ENCODE peak calls at places on chromosomes 4 and X, in ten cellular contexts. One of them, this sample, is unnamed.

GRCh38 chr4:94357624-94358023 is 15.0 kb upstream of the HPGDS start:
- DNase-seq in hepatocyte: no peak
- DNase-seq in upper lobe of right lung: no peak
- DNase-seq in mucosa of descending colon: no peak
- DNase-seq in psoas muscle: no peak
- DNase-seq in choroid plexus epithelial cell: no peak
- DNase-seq in A549: no peak
- DNase-seq in breast epithelium: no peak
- DNase-seq in CD8-positive, alpha-beta T cell: no peak
- DNase-seq in suprapubic skin: no peak
- DNase-seq in this sample: no peak

GRCh38 chr4:42150653-42151567 is 1.5 kb downstream of the BEND4 start:
- DNase-seq in hepatocyte: peak
- DNase-seq in upper lobe of right lung: no peak
- DNase-seq in A549: no peak
- DNase-seq in choroid plexus epithelial cell: no peak
- DNase-seq in psoas muscle: no peak
- DNase-seq in breast epithelium: no peak
- DNase-seq in CD8-positive, alpha-beta T cell: no peak
- DNase-seq in suprapubic skin: no peak
- DNase-seq in mucosa of descending colon: peak
- DNase-seq in this sample: no peak

GRCh38 chr4:138870739-138871633 is 144.6 kb upstream of the NOCT start:
- DNase-seq in breast epithelium: peak
- DNase-seq in suprapubic skin: no peak
- DNase-seq in A549: peak
- DNase-seq in mucosa of descending colon: no peak
- DNase-seq in CD8-positive, alpha-beta T cell: peak
- DNase-seq in upper lobe of right lung: no peak
- DNase-seq in psoas muscle: no peak
- DNase-seq in choroid plexus epithelial cell: peak
- DNase-seq in hepatocyte: peak
- DNase-seq in this sample: peak

GRCh38 chrX:21975827-21976226 is 35.3 kb downstream of the SMS start:
- DNase-seq in breast epithelium: no peak
- DNase-seq in suprapubic skin: no peak
- DNase-seq in choroid plexus epithelial cell: peak
- DNase-seq in mucosa of descending colon: no peak
- DNase-seq in upper lobe of right lung: no peak
- DNase-seq in A549: peak
- DNase-seq in psoas muscle: no peak
- DNase-seq in CD8-positive, alpha-beta T cell: no peak
- DNase-seq in hepatocyte: peak
- DNase-seq in this sample: no peak

GRCh38 chr4:38190717-38191178 is 230.6 kb downstream of the PTTG2 start:
- DNase-seq in CD8-positive, alpha-beta T cell: no peak
- DNase-seq in suprapubic skin: no peak
- DNase-seq in hepatocyte: no peak
- DNase-seq in A549: no peak
- DNase-seq in choroid plexus epithelial cell: peak
- DNase-seq in psoas muscle: peak
- DNase-seq in upper lobe of right lung: no peak
- DNase-seq in breast epithelium: no peak
- DNase-seq in mucosa of descending colon: no peak
- DNase-seq in this sample: peak

GRCh38 chr4:60805500-60806313 is 394.4 kb upstream of the ADGRL3 start:
- DNase-seq in hepatocyte: peak
- DNase-seq in breast epithelium: no peak
- DNase-seq in A549: peak
- DNase-seq in upper lobe of right lung: no peak
- DNase-seq in choroid plexus epithelial cell: peak
- DNase-seq in suprapubic skin: no peak
- DNase-seq in CD8-positive, alpha-beta T cell: no peak
- DNase-seq in psoas muscle: no peak
- DNase-seq in mucosa of descending colon: no peak
- DNase-seq in this sample: no peak

GRCh38 chrX:418927-419729 is 32.4 kb upstream of the PPP2R3B start:
- DNase-seq in choroid plexus epithelial cell: no peak
- DNase-seq in hepatocyte: no peak
- DNase-seq in A549: no peak
- DNase-seq in upper lobe of right lung: no peak
- DNase-seq in psoas muscle: no peak
- DNase-seq in breast epithelium: no peak
- DNase-seq in suprapubic skin: no peak
- DNase-seq in CD8-positive, alpha-beta T cell: no peak
- DNase-seq in mucosa of descending colon: peak
- DNase-seq in this sample: peak

GRCh38 chrX:133838761-133839676 is 146.4 kb downstream of the GPC3 start:
- DNase-seq in choroid plexus epithelial cell: peak
- DNase-seq in hepatocyte: peak
- DNase-seq in psoas muscle: no peak
- DNase-seq in A549: peak
- DNase-seq in CD8-positive, alpha-beta T cell: peak
- DNase-seq in breast epithelium: no peak
- DNase-seq in upper lobe of right lung: no peak
- DNase-seq in suprapubic skin: no peak
- DNase-seq in mucosa of descending colon: no peak
- DNase-seq in this sample: no peak

GRCh38 chrX:64151911-64152310 is 53.6 kb downstream of the AMER1 start:
- DNase-seq in hepatocyte: no peak
- DNase-seq in psoas muscle: no peak
- DNase-seq in breast epithelium: no peak
- DNase-seq in suprapubic skin: no peak
- DNase-seq in A549: no peak
- DNase-seq in choroid plexus epithelial cell: no peak
- DNase-seq in mucosa of descending colon: no peak
- DNase-seq in CD8-positive, alpha-beta T cell: no peak
- DNase-seq in upper lobe of right lung: no peak
- DNase-seq in this sample: no peak

GRCh38 chrX:81316163-81316562 is 114.3 kb downstream of the SH3BGRL start:
- DNase-seq in choroid plexus epithelial cell: peak
- DNase-seq in hepatocyte: no peak
- DNase-seq in breast epithelium: no peak
- DNase-seq in suprapubic skin: no peak
- DNase-seq in mucosa of descending colon: no peak
- DNase-seq in A549: no peak
- DNase-seq in psoas muscle: no peak
- DNase-seq in CD8-positive, alpha-beta T cell: no peak
- DNase-seq in upper lobe of right lung: no peak
- DNase-seq in this sample: no peak

GRCh38 chr4:133483600-133484246 is 334.6 kb downstream of the PCDH10 start:
- DNase-seq in hepatocyte: peak
- DNase-seq in upper lobe of right lung: no peak
- DNase-seq in suprapubic skin: no peak
- DNase-seq in CD8-positive, alpha-beta T cell: no peak
- DNase-seq in choroid plexus epithelial cell: peak
- DNase-seq in A549: peak
- DNase-seq in mucosa of descending colon: no peak
- DNase-seq in breast epithelium: no peak
- DNase-seq in psoas muscle: no peak
- DNase-seq in this sample: no peak

GRCh38 chr4:152356428-152357034 is 179.4 kb downstream of the FBXW7 start:
- DNase-seq in breast epithelium: no peak
- DNase-seq in suprapubic skin: no peak
- DNase-seq in hepatocyte: no peak
- DNase-seq in CD8-positive, alpha-beta T cell: no peak
- DNase-seq in A549: no peak
- DNase-seq in psoas muscle: no peak
- DNase-seq in upper lobe of right lung: no peak
- DNase-seq in mucosa of descending colon: no peak
- DNase-seq in choroid plexus epithelial cell: peak
- DNase-seq in this sample: no peak
- TF ChIP-seq CTCF in breast epithelium: no peak
- TF ChIP-seq CTCF in suprapubic skin: no peak
- TF ChIP-seq CTCF in hepatocyte: peak
- TF ChIP-seq CTCF in CD8-positive, alpha-beta T cell: no peak
- TF ChIP-seq CTCF in A549: peak
- TF ChIP-seq CTCF in psoas muscle: no peak
- TF ChIP-seq CTCF in upper lobe of right lung: no peak
- TF ChIP-seq CTCF in mucosa of descending colon: no peak
- TF ChIP-seq CTCF in choroid plexus epithelial cell: no peak
- TF ChIP-seq CTCF in this sample: no peak

GRCh38 chr4:139912423-139912822 is 241.6 kb downstream of the MAML3 start:
- DNase-seq in CD8-positive, alpha-beta T cell: no peak
- DNase-seq in upper lobe of right lung: no peak
- DNase-seq in choroid plexus epithelial cell: no peak
- DNase-seq in hepatocyte: no peak
- DNase-seq in mucosa of descending colon: no peak
- DNase-seq in suprapubic skin: no peak
- DNase-seq in A549: no peak
- DNase-seq in breast epithelium: no peak
- DNase-seq in psoas muscle: no peak
- DNase-seq in this sample: no peak

GRCh38 chr4:139910106-139910505 is 243.9 kb downstream of the MAML3 start:
- DNase-seq in psoas muscle: no peak
- DNase-seq in mucosa of descending colon: no peak
- DNase-seq in choroid plexus epithelial cell: no peak
- DNase-seq in A549: no peak
- DNase-seq in suprapubic skin: no peak
- DNase-seq in upper lobe of right lung: no peak
- DNase-seq in CD8-positive, alpha-beta T cell: no peak
- DNase-seq in breast epithelium: no peak
- DNase-seq in hepatocyte: no peak
- DNase-seq in this sample: no peak

GRCh38 chr4:139916041-139916440 is 237.9 kb downstream of the MAML3 start:
- DNase-seq in mucosa of descending colon: no peak
- DNase-seq in breast epithelium: no peak
- DNase-seq in suprapubic skin: no peak
- DNase-seq in choroid plexus epithelial cell: no peak
- DNase-seq in CD8-positive, alpha-beta T cell: no peak
- DNase-seq in upper lobe of right lung: no peak
- DNase-seq in psoas muscle: no peak
- DNase-seq in A549: no peak
- DNase-seq in hepatocyte: no peak
- DNase-seq in this sample: no peak

GRCh38 chr4:139913995-139914394 is 240.0 kb downstream of the MAML3 start:
- DNase-seq in mucosa of descending colon: no peak
- DNase-seq in psoas muscle: no peak
- DNase-seq in upper lobe of right lung: no peak
- DNase-seq in breast epithelium: no peak
- DNase-seq in choroid plexus epithelial cell: peak
- DNase-seq in suprapubic skin: no peak
- DNase-seq in CD8-positive, alpha-beta T cell: no peak
- DNase-seq in hepatocyte: no peak
- DNase-seq in A549: no peak
- DNase-seq in this sample: no peak

GRCh38 chr4:139913398-139913990 is 240.5 kb downstream of the MAML3 start:
- DNase-seq in breast epithelium: no peak
- DNase-seq in upper lobe of right lung: no peak
- DNase-seq in mucosa of descending colon: no peak
- DNase-seq in choroid plexus epithelial cell: peak
- DNase-seq in hepatocyte: no peak
- DNase-seq in suprapubic skin: no peak
- DNase-seq in CD8-positive, alpha-beta T cell: no peak
- DNase-seq in A549: no peak
- DNase-seq in psoas muscle: no peak
- DNase-seq in this sample: no peak
- H3K4me3 ChIP-seq in breast epithelium: no peak
- H3K4me3 ChIP-seq in upper lobe of right lung: no peak
- H3K4me3 ChIP-seq in mucosa of descending colon: no peak
- H3K4me3 ChIP-seq in choroid plexus epithelial cell: peak
- H3K4me3 ChIP-seq in hepatocyte: no peak
- H3K4me3 ChIP-seq in suprapubic skin: no peak
- H3K4me3 ChIP-seq in CD8-positive, alpha-beta T cell: no peak
- H3K4me3 ChIP-seq in A549: no peak
- H3K4me3 ChIP-seq in psoas muscle: no peak
- H3K4me3 ChIP-seq in this sample: peak

GRCh38 chr4:1031346-1031745 is 19.9 kb downstream of the FGFRL1 start:
- DNase-seq in CD8-positive, alpha-beta T cell: no peak
- DNase-seq in upper lobe of right lung: no peak
- DNase-seq in suprapubic skin: no peak
- DNase-seq in breast epithelium: no peak
- DNase-seq in hepatocyte: no peak
- DNase-seq in mucosa of descending colon: no peak
- DNase-seq in A549: no peak
- DNase-seq in choroid plexus epithelial cell: no peak
- DNase-seq in psoas muscle: no peak
- DNase-seq in this sample: no peak

GRCh38 chr4:1033840-1034551 is 22.6 kb downstream of the FGFRL1 start:
- DNase-seq in upper lobe of right lung: no peak
- DNase-seq in A549: no peak
- DNase-seq in breast epithelium: no peak
- DNase-seq in mucosa of descending colon: no peak
- DNase-seq in choroid plexus epithelial cell: peak
- DNase-seq in CD8-positive, alpha-beta T cell: no peak
- DNase-seq in psoas muscle: no peak
- DNase-seq in suprapubic skin: no peak
- DNase-seq in hepatocyte: no peak
- DNase-seq in this sample: peak

GRCh38 chr4:1030559-1030958 is 19.1 kb downstream of the FGFRL1 start:
- DNase-seq in choroid plexus epithelial cell: no peak
- DNase-seq in hepatocyte: no peak
- DNase-seq in upper lobe of right lung: no peak
- DNase-seq in breast epithelium: no peak
- DNase-seq in A549: no peak
- DNase-seq in psoas muscle: no peak
- DNase-seq in mucosa of descending colon: no peak
- DNase-seq in CD8-positive, alpha-beta T cell: no peak
- DNase-seq in suprapubic skin: no peak
- DNase-seq in this sample: no peak

GRCh38 chr4:1032861-1033260 is 21.4 kb downstream of the FGFRL1 start:
- DNase-seq in upper lobe of right lung: no peak
- DNase-seq in A549: no peak
- DNase-seq in mucosa of descending colon: no peak
- DNase-seq in psoas muscle: no peak
- DNase-seq in CD8-positive, alpha-beta T cell: no peak
- DNase-seq in suprapubic skin: no peak
- DNase-seq in choroid plexus epithelial cell: no peak
- DNase-seq in hepatocyte: no peak
- DNase-seq in breast epithelium: no peak
- DNase-seq in this sample: no peak

GRCh38 chr4:1031956-1032795 is 20.8 kb downstream of the FGFRL1 start:
- DNase-seq in A549: no peak
- DNase-seq in CD8-positive, alpha-beta T cell: no peak
- DNase-seq in upper lobe of right lung: no peak
- DNase-seq in psoas muscle: no peak
- DNase-seq in hepatocyte: no peak
- DNase-seq in choroid plexus epithelial cell: no peak
- DNase-seq in breast epithelium: no peak
- DNase-seq in mucosa of descending colon: no peak
- DNase-seq in suprapubic skin: no peak
- DNase-seq in this sample: no peak
- TF ChIP-seq CTCF in A549: peak
- TF ChIP-seq CTCF in CD8-positive, alpha-beta T cell: no peak
- TF ChIP-seq CTCF in upper lobe of right lung: no peak
- TF ChIP-seq CTCF in psoas muscle: no peak
- TF ChIP-seq CTCF in hepatocyte: no peak
- TF ChIP-seq CTCF in choroid plexus epithelial cell: peak
- TF ChIP-seq CTCF in breast epithelium: peak
- TF ChIP-seq CTCF in mucosa of descending colon: no peak
- TF ChIP-seq CTCF in suprapubic skin: no peak
- TF ChIP-seq CTCF in this sample: no peak

DNA sequence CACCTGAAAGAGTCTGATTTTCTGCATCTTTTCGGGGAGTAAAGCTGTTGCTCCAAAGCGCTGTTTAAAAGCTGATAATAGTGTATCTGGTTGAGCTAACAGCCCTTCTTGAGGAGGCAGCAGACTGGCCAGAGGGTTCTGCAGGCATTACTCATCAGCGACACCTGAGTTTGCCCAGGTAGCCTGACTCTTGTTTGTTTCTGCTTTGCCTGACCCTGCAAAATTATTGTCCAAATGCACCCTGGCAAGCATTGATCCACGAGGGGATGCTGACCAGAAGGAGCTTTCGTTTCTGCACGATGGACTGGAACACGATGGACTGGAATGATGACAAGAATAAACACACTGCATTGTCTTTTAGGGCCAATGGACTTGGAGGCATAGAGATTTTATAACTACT is 6.2 kb downstream of the CD99 start:
- DNase-seq in upper lobe of right lung: no peak
- DNase-seq in hepatocyte: no peak
- DNase-seq in mucosa of descending colon: no peak
- DNase-seq in psoas muscle: no peak
- DNase-seq in suprapubic skin: no peak
- DNase-seq in choroid plexus epithelial cell: no peak
- DNase-seq in CD8-positive, alpha-beta T cell: no peak
- DNase-seq in A549: no peak
- DNase-seq in breast epithelium: no peak
- DNase-seq in this sample: no peak
- H3K4me3 ChIP-seq in upper lobe of right lung: no peak
- H3K4me3 ChIP-seq in hepatocyte: no peak
- H3K4me3 ChIP-seq in mucosa of descending colon: no peak
- H3K4me3 ChIP-seq in psoas muscle: no peak
- H3K4me3 ChIP-seq in suprapubic skin: peak
- H3K4me3 ChIP-seq in choroid plexus epithelial cell: no peak
- H3K4me3 ChIP-seq in CD8-positive, alpha-beta T cell: peak
- H3K4me3 ChIP-seq in A549: no peak
- H3K4me3 ChIP-seq in breast epithelium: peak
- H3K4me3 ChIP-seq in this sample: peak